ENCODE peak calls at places on chromosomes 2 and 18, in four cellular contexts. U is ovary, Q is GM23338, G is heart right ventricle. H is an unnamed sample. For H3K27me3 and H3K36me3, the result is how much of the 10 kb centered on the place peaks cover.

GRCh38 chr2:2547911-2548310 is 216.8 kb upstream of the MYT1L start:
- DNase-seq in G (no peak), U (no peak), Q (no peak), H (no peak)

GRCh38 chr2:55922488-55922887 is 1.1 kb downstream of the EFEMP1 start:
- DNase-seq in U (peak), Q (peak), G (no peak), H (peak)

GRCh38 chr2:69685321-69686048 is 41.9 kb upstream of the AAK1 start:
- DNase-seq in Q (no peak), G (no peak), U (no peak), H (no peak)

GRCh38 chr2:64696631-64697030 is 42.9 kb upstream of the SERTAD2 start:
- DNase-seq in G (no peak), U (no peak), Q (no peak), H (no peak)

GRCh38 chr2:120748741-120749140 is 13.1 kb downstream of the GLI2 start:
- DNase-seq in U (no peak), Q (no peak), G (no peak), H (no peak)

GRCh38 chr2:23423062-23423872 is 38.3 kb downstream of the KLHL29 start:
- DNase-seq in U (no peak), Q (no peak), G (no peak), H (peak)

GRCh38 chr2:58865436-58865835 is 624.3 kb upstream of the FANCL start:
- DNase-seq in U (no peak), Q (no peak), G (no peak), H (no peak)

GRCh38 chr2:170454471-170455372 is 260.4 kb upstream of the SP5 start:
- DNase-seq in G (no peak), Q (no peak), U (no peak), H (no peak)

GRCh38 chr2:222813177-222813843 is 47.5 kb upstream of the ACSL3 start:
- DNase-seq in Q (no peak), G (no peak), U (no peak), H (no peak)

GRCh38 chr2:3179208-3179607 is 198.4 kb downstream of the EIPR1 start:
- DNase-seq in U (no peak), Q (peak), G (no peak), H (peak)

GRCh38 chr2:64106481-64106880 is 37.7 kb downstream of the PELI1 start:
- DNase-seq in U (no peak), G (no peak), Q (no peak), H (no peak)

DNA sequence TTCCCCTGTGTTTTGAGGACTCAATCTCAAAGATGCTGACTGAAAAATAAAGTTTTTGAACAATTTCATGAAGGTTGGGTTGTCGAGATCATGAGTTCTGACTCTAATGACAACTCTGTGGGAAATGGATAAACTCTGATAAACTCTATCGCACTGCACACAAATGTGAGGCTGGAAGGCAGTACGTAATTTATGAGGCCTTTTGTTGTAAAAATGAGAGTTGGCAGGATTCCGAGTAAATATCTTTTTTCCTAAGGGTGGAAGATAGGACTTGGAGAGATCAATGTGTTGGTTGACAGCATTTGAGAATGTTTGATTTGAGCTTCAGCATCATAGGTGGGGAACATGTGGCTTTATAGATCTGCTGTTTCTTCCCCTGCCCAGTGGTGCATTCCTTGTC is 90.4 kb downstream of the SPTBN1 start:
- DNase-seq in U (no peak), G (no peak), Q (no peak), H (no peak)
- H3K27me3 ChIP-seq in U (under half), G (under half), Q (under half), H (under half)

DNA sequence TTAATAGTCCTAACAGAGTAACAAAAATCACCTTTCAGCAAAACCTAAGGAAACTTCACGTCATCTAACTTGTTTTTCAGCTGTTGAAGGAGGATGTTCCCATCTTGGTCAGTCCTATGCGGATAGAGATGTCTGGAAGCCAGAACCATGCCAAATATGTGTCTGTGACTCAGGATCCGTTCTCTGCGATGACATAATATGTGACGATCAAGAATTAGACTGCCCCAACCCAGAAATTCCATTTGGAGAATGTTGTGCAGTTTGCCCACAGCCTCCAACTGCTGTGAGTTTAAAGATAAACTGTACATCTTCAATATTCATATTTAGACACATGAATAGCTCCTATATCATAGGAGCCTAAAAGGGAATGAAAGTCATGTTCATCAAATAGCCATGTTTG is 10.5 kb downstream of the COL3A1 start:
- DNase-seq in Q (no peak), G (no peak), U (no peak), H (no peak)
- H3K4me3 ChIP-seq in Q (no peak), G (no peak), U (no peak), H (no peak)

DNA sequence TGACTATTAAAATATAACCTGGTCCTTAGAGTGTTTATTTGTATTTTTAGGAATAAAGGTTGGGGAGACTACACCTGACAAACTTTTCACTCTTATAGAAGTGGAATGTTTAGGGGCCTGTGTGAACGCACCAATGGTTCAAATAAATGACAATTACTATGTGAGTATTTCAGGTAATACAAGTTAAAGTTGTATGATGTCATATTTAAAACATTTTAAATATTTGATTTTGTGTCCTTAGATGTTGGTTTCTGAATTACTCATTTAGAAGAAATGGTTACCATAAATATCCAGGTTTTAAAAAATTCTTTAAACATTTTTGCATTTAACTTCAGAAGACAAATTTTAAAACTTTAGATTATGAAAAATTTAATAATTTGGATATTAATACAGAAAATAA is 11.8 kb upstream of the ANKRD12 start:
- DNase-seq in G (no peak), Q (no peak), U (no peak), H (no peak)
- H3K36me3 ChIP-seq in G (under half), Q (half or more), U (under half), H (under half)

DNA sequence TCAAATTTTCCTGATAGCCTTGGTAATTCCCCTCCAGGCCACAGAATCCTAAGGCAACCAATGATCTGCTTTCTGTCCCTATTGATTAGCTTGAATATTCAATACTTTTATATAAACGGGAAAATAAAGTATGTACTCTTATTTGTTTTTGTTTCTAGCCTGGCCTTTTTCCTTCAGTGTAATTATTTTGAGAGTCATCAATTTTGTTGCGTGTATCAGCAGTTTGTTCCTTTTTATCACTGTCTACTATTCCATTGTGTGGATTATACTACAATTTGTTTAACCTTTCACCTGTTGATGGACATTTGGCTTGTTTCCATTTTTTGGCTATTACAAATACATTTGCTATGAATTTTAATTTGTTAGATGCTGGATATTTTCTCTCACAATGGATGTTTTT is 39.2 kb upstream of the LRRC30 start:
- DNase-seq in U (no peak), Q (no peak), G (no peak), H (no peak)
- H3K27me3 ChIP-seq in U (under half), Q (under half), G (under half), H (under half)

GRCh38 chr2:9255416-9255815 is 48.8 kb downstream of the ASAP2 start:
- DNase-seq in G (no peak), U (no peak), Q (no peak), H (no peak)
- H3K4me3 ChIP-seq in G (no peak), U (no peak), Q (no peak), H (no peak)

GRCh38 chr18:68703326-68703725 is 11.6 kb downstream of the TMX3 start:
- DNase-seq in G (no peak), U (no peak), Q (no peak), H (no peak)
- H3K36me3 ChIP-seq in G (under half), U (under half), Q (under half), H (under half)

GRCh38 chr2:241980193-241980592 is 110.7 kb downstream of the RTP5 start:
- DNase-seq in U (no peak), G (no peak), Q (no peak), H (no peak)
- H3K27me3 ChIP-seq in U (under half), G (under half), Q (under half), H (under half)

GRCh38 chr2:75559633-75560021 is 1.1 kb downstream of the EVA1A start:
- DNase-seq in G (no peak), U (no peak), Q (no peak), H (no peak)

GRCh38 chr2:75557474-75558131 is 3.1 kb downstream of the EVA1A start:
- DNase-seq in U (no peak), Q (no peak), G (no peak), H (no peak)

GRCh38 chr2:75558132-75558530 is 2.6 kb downstream of the EVA1A start:
- DNase-seq in G (no peak), U (no peak), Q (no peak), H (no peak)

GRCh38 chr2:75560022-75560767 is 544 bp downstream of the EVA1A start:
- DNase-seq in U (peak), Q (peak), G (no peak), H (peak)

DNA sequence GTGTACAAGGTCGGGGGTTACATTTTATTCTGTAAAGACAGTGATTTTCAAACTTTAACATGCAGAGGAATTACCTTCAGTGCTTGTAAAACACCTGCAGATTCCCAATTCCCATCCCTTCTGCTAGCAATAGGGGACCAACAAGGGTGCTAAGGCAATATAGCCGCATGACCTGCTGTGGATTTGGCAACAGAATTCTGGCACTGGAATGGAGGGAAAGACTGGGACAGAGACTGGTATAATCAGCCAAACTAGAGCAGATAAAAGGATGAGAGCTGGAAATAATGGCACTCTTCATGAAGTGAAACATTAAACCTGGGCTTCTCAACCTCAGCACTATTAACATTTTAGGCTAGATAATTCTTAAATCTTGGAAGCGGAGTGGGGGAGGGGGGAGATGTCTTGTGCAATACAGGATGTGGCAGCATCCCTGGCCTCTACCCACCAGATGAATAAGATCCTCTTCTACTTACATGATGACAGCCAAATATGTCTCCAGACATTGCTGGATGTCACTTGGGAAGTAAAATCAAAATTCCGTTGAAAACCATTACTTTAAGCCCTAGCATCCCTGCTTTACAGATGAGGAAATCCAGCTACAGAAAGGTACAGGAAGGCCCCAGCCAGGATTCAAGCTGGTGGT is 1.8 kb downstream of the EVA1A start:
- DNase-seq in U (no peak), G (no peak), Q (no peak), H (no peak)
- H3K4me3 ChIP-seq in U (no peak), G (no peak), Q (no peak), H (no peak)

GRCh38 chr2:191366199-191366598 is 121.0 kb downstream of the MYO1B start:
- DNase-seq in Q (no peak), G (no peak), U (no peak), H (no peak)
- H3K36me3 ChIP-seq in Q (under half), G (under half), U (under half), H (under half)

H was measured in H7.